ENCODE peak calls at places on chromosome 17, in six cellular contexts. I, R, Z, N, S and K are unnamed samples.

GRCh38 chr17:12422632-12423031 is 243.1 kb upstream of the MYOCD start:
- DNase-seq in I (no peak), Z (no peak), N (no peak), S (no peak), R (no peak), K (no peak)

GRCh38 chr17:78653382-78653781 is 76.2 kb upstream of the DNAH17 start:
- DNase-seq in N (no peak), Z (peak), S (no peak), I (no peak), R (no peak), K (no peak)

GRCh38 chr17:12620200-12620720 is 45.4 kb upstream of the MYOCD start:
- DNase-seq in I (no peak), R (no peak), N (no peak), Z (no peak), S (no peak), K (no peak)

GRCh38 chr17:43430936-43431649 is 32.3 kb downstream of the ARL4D start:
- DNase-seq in R (no peak), Z (no peak), I (no peak), S (no peak), N (no peak), K (no peak)

GRCh38 chr17:3799181-3799627 is 1.8 kb downstream of the ITGAE start:
- DNase-seq in N (no peak), S (no peak), Z (no peak), R (no peak), I (no peak), K (no peak)

GRCh38 chr17:45132302-45132568 is at the start of gene PLCD3:
- DNase-seq in R (no peak), S (no peak), N (no peak), Z (no peak), I (no peak), K (no peak)

GRCh38 chr17:40963838-40964237 is 2.9 kb downstream of the KRT39 start:
- DNase-seq in N (peak), S (peak), I (peak), Z (peak), R (no peak), K (no peak)

GRCh38 chr17:5509482-5509881 is 23.1 kb downstream of the MIS12 start:
- DNase-seq in N (no peak), Z (no peak), I (no peak), S (no peak), R (no peak), K (no peak)

GRCh38 chr17:18988546-18989173 is 15.9 kb downstream of the FAM83G start:
- DNase-seq in N (no peak), I (no peak), S (no peak), Z (no peak), R (no peak), K (peak)

GRCh38 chr17:29357821-29358232 is 32.3 kb upstream of the TAOK1 start:
- DNase-seq in S (no peak), R (peak), I (no peak), Z (no peak), N (peak), K (no peak)

GRCh38 chr17:13995856-13996635 is 73.3 kb upstream of the COX10 start:
- DNase-seq in N (no peak), Z (no peak), I (no peak), S (no peak), R (no peak), K (no peak)

GRCh38 chr17:58513913-58514794 is at the start of gene MTMR4:
- DNase-seq in S (peak), R (no peak), N (peak), I (peak), Z (peak), K (peak)

GRCh38 chr17:78092794-78093324 is 35.7 kb downstream of the TMC6 start:
- DNase-seq in Z (no peak), I (no peak), S (no peak), N (no peak), R (no peak), K (no peak)

GRCh38 chr17:22251493-22251892 is 559.2 kb downstream of the KCNJ18 start:
- DNase-seq in R (no peak), Z (no peak), S (no peak), I (no peak), N (no peak), K (no peak)

GRCh38 chr17:45394913-45395568 is 37.6 kb downstream of the ARHGAP27 start:
- DNase-seq in I (peak), S (peak), N (peak), R (no peak), Z (peak), K (peak)

GRCh38 chr17:40443196-40443987 is at the start of gene IGFBP4:
- DNase-seq in N (peak), S (peak), Z (peak), I (peak), R (no peak), K (peak)

GRCh38 chr17:17122781-17123483 is 80.7 kb downstream of the MPRIP start:
- DNase-seq in Z (no peak), R (no peak), I (no peak), S (no peak), N (no peak), K (no peak)

GRCh38 chr17:63116228-63116627 is 150.2 kb downstream of the TANC2 start:
- DNase-seq in R (no peak), I (peak), N (no peak), S (peak), Z (no peak), K (peak)

GRCh38 chr17:76466775-76467130 is 650 bp upstream of the AANAT start:
- DNase-seq in R (no peak), S (no peak), Z (no peak), N (no peak), I (no peak), K (no peak)

GRCh38 chr17:36485805-36486203 is 677 bp upstream of the ZNHIT3 start:
- DNase-seq in I (no peak), N (peak), Z (no peak), R (no peak), S (peak), K (no peak)

GRCh38 chr17:41521574-41522261 is 3.0 kb upstream of the KRT15 start:
- DNase-seq in S (peak), Z (peak), N (peak), R (no peak), I (peak), K (peak)

GRCh38 chr17:7249830-7250229 is 1.7 kb downstream of the CTDNEP1 start:
- DNase-seq in N (peak), S (no peak), Z (no peak), I (no peak), R (no peak), K (no peak)

GRCh38 chr17:7253082-7253481 is 1.1 kb downstream of the ELP5 start:
- DNase-seq in R (no peak), S (no peak), N (no peak), Z (no peak), I (no peak), K (no peak)

GRCh38 chr17:7252176-7253043 is at the start of gene ELP5:
- DNase-seq in S (peak), Z (peak), I (peak), R (peak), N (peak), K (peak)

GRCh38 chr17:7250655-7251329 is 742 bp downstream of the CTDNEP1 start:
- DNase-seq in I (no peak), Z (peak), N (peak), S (no peak), R (no peak), K (no peak)

DNA sequence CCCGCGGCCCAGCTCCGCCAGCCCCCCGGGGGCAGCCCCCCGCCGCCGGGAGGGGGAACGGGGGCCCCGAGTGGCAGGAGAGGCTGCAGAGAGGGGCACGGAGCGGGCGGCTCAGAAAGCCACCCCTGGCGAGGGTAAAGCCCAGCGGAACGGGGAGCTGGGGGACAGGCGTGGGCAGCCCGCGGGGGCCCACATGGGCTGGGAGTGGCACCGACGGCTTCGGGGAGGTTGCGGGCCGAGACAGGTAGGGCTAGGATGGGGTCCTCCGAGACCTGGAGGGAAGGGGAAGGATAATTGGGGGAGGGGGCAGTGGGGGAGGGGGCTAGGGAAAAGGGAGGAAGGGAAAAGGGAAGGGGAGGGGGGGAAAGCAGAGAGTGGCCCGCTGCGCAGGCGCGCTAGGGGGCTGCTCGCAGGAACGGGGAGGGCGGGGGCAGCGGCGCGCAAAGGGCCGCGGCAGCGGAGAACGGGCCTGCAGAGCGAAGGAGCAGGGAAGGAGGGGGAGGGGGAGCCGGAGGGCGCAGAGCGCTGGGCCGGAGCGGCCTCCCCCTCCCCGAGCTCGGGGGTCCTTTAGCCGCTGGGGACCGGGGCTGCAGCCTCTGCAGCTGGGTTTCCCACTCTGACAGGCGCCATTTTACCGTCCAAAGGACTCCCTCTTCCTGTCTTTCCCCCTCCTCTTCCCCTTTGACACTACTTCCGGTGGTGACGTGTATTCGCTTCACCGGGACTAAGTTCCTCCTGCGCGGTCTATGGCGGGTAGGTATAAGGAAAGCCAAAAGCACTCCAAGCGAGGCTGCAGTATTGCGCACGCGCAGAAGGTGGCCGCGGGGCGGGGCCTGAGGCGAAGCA is at the start of gene CTDNEP1:
- DNase-seq in S (peak), I (peak), R (peak), N (peak), Z (no peak), K (peak)
- TF ChIP-seq POLR2A in S (no peak), I (peak), R (peak), N (no peak), Z (peak), K (peak)

DNA sequence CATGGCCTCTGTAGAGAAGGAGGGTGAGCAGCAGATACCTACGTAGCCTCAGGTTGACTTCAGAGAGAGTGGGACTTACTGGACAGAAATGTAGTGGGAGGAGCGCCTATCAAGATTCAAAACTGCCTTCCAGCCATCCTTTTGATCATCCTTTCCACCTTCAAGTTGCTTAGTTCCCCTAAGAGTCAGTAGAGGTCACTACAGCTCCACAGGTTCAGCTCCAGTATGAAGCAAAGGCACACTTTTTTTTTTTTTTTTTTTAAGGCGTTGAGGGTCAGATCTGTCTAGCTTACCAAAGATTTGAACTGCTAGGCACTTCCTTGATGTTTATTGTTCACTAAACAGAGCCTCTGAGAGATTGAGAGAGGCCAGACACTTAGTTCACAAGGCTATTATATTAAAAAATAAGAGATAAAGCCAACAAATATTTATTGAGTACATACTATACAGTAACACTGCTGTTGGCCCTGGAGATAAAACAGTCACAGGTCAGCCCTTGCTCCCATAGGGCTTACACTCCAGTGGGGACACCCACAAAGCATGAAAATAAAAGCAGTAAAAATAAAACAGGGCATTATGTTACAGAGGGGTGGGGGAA is 3.1 kb downstream of the RNF227 start:
- DNase-seq in N (peak), R (peak), I (peak), S (peak), Z (peak), K (peak)
- TF ChIP-seq MYC in N (no peak), R (no peak), I (no peak), S (no peak), Z (no peak), K (no peak)

DNA sequence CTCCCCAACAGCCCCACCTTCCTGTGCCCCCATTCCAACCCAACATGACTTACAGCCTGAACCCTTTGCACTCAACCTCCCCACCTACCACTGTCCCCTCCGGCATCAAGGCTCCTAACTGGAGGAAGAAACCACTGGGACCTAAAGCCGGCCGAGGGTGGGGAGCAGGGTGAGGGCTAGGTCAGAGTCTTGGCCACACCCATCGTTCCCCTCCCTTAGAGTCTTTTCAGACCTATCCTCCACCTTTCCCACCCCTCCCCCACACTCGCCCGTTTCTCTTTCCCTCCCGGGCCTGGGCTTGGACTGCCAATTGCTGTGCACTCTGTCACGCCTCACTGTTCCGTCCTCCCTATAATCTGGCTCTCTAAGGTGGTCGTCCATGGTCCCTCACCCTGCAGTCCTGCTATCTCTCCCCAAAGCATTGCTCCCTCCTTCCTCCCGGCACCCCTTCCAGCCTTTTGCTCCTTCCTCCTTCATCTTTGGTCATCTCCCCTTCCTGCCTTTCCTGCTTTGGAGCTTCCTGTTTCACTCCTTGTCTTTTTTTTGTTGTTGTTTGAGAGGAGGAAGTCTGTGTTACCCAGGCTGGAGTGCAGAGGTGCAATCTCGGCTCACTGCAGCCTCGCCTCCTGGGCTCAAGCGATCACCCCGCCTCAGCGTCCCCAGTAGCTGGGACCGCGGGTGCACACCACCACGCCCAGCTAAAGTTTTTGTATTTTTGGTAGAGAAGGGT is 958 bp upstream of the CLDN7 start:
- DNase-seq in Z (no peak), S (peak), I (no peak), R (no peak), N (no peak), K (no peak)
- TF ChIP-seq POLR2A in Z (no peak), S (peak), I (no peak), R (no peak), N (no peak), K (no peak)

GRCh38 chr17:59914274-59914854 is 21.4 kb downstream of the RPS6KB1 start:
- DNase-seq in N (peak), I (peak), S (peak), R (no peak), Z (peak), K (peak)
- TF ChIP-seq MYC in N (no peak), I (no peak), S (no peak), R (no peak), Z (no peak), K (no peak)

GRCh38 chr17:7854851-7855642 is at the start of gene TMEM88:
- DNase-seq in N (no peak), R (no peak), I (no peak), S (no peak), Z (peak), K (no peak)

GRCh38 chr17:7855643-7856080 is 796 bp downstream of the TMEM88 start:
- DNase-seq in R (no peak), Z (peak), N (no peak), S (no peak), I (no peak), K (no peak)

GRCh38 chr17:7856840-7857723 is at the start of gene NAA38:
- DNase-seq in Z (peak), R (peak), S (peak), I (peak), N (peak), K (peak)

GRCh38 chr17:7857724-7858486 is at the start of gene CYB5D1:
- DNase-seq in S (peak), I (peak), N (peak), R (no peak), Z (peak), K (peak)

DNA sequence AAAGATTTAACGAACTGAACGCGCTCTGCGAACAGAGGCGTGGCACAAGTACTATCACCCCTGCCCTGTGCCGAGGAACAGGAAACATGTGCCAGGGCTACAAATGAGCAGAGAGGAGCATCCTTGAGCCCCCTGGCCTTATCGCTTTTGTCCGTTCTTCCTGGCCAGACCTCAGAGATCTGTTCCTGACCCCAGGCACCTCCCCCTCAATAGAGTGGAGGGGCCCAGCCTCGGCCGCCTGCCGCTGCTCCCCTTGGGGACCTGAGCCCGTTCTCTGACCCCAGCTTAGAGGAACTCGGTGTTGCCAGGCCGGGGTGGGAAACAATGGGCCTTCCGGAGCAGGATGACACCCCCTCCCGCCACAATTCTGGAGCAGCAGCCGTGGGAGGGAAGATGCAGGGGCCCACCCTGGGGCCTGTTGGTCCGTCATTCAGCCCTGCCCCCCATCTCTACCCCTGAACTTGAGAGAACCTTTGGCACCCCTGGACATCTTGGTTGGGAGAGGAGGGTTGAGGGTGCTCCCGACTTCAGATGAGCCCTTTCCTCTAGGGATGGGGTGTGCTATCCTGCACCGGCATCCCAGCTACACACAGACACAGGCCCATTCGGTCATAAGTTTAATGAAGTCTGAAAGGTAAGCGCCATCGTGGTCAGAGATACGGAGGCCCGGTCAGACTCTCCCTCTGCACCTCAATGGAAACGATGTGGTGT is 1.1 kb downstream of the NAA38 start:
- DNase-seq in S (peak), I (no peak), R (no peak), Z (peak), N (peak), K (no peak)
- TF ChIP-seq POLR2A in S (no peak), I (peak), R (peak), Z (no peak), N (no peak), K (no peak)

GRCh38 chr17:82416771-82417170 is 1.4 kb upstream of the HEXD start:
- DNase-seq in Z (no peak), R (no peak), I (no peak), N (no peak), S (no peak), K (no peak)

GRCh38 chr17:82415786-82416185 is 2.4 kb upstream of the HEXD start:
- DNase-seq in R (no peak), S (no peak), N (no peak), I (no peak), Z (no peak), K (no peak)

GRCh38 chr17:82419471-82419995 is 1.1 kb upstream of the OGFOD3 start:
- DNase-seq in N (no peak), R (no peak), I (no peak), S (no peak), Z (no peak), K (no peak)

GRCh38 chr17:82416264-82416663 is 1.9 kb upstream of the HEXD start:
- DNase-seq in S (no peak), I (no peak), N (no peak), R (no peak), Z (no peak), K (no peak)

GRCh38 chr17:82418001-82418986 is at the start of the genes HEXD and OGFOD3:
- DNase-seq in Z (peak), R (no peak), N (peak), I (peak), S (peak), K (peak)
- TF ChIP-seq MYC in Z (peak), R (no peak), N (peak), I (peak), S (no peak), K (peak)

DNA sequence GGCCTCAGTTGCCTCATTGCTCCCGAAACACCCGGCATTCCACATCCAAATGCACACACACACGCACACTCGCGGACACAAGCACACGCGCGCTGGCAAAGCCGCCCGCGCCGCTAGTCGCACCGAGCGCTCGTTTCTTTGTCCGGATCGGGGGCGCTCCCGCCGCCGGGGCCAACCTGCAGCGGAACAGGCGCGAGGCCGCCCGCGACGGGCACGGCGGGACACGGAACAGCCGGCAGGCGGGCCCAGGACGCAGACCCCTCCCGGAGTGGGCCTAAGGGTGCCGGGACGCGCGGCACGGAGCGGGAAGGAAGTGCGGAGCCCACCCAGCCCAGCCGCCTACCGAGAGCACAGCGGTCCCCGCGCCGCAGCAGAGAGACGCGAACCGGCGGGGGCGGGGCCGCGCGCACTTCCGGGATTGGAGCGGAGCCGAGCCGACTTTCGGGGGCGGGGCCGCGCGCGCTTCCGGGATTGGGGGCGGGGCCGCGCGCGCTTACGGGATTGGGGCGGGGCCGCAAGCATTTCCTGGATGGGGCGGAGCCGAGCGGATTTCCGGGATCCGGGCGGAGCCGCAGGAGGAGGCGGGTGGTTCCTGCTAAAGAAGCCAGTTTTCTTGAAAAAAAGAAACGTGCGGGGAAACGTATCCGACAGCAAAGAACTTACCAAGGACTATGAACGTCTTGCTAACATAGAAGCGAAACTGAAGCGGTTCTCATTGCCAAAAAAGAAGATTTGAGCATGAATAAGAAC is at the start of gene CYBC1:
- DNase-seq in S (peak), N (peak), Z (peak), I (peak), R (peak), K (peak)
- TF ChIP-seq POLR2A in S (peak), N (peak), Z (no peak), I (peak), R (peak), K (peak)